ENCODE peak calls at places on chromosomes 4 and X, in eight cellular contexts. One of them, this sample, is unnamed.

GRCh38 chrX:38804481-38805293 is 3.4 kb downstream of the MID1IP1 start:
- DNase-seq in SK-N-MC: no peak
- DNase-seq in SK-N-SH: peak
- DNase-seq in mammary epithelial cell: peak
- DNase-seq in HepG2: no peak
- DNase-seq in GM23248: peak
- DNase-seq in neuronal stem cell: peak
- DNase-seq in fibroblast of lung: no peak
- DNase-seq in this sample: no peak

GRCh38 chr4:38610844-38611550 is 53.0 kb upstream of the KLF3 start:
- DNase-seq in mammary epithelial cell: no peak
- DNase-seq in SK-N-MC: no peak
- DNase-seq in neuronal stem cell: no peak
- DNase-seq in HepG2: no peak
- DNase-seq in fibroblast of lung: no peak
- DNase-seq in SK-N-SH: no peak
- DNase-seq in GM23248: no peak
- DNase-seq in this sample: no peak

GRCh38 chr4:22245294-22245693 is 270.6 kb downstream of the ADGRA3 start:
- DNase-seq in SK-N-MC: no peak
- DNase-seq in SK-N-SH: no peak
- DNase-seq in fibroblast of lung: no peak
- DNase-seq in mammary epithelial cell: no peak
- DNase-seq in neuronal stem cell: no peak
- DNase-seq in GM23248: no peak
- DNase-seq in HepG2: no peak
- DNase-seq in this sample: no peak

GRCh38 chrX:71637253-71637618 is 18.9 kb upstream of the CXCR3 start:
- DNase-seq in SK-N-SH: no peak
- DNase-seq in fibroblast of lung: peak
- DNase-seq in neuronal stem cell: no peak
- DNase-seq in mammary epithelial cell: no peak
- DNase-seq in GM23248: peak
- DNase-seq in HepG2: no peak
- DNase-seq in SK-N-MC: no peak
- DNase-seq in this sample: no peak

GRCh38 chr4:6180841-6181631 is 19.3 kb downstream of the JAKMIP1 start:
- DNase-seq in neuronal stem cell: no peak
- DNase-seq in SK-N-SH: no peak
- DNase-seq in GM23248: no peak
- DNase-seq in mammary epithelial cell: no peak
- DNase-seq in SK-N-MC: no peak
- DNase-seq in fibroblast of lung: no peak
- DNase-seq in HepG2: no peak
- DNase-seq in this sample: no peak

GRCh38 chr4:185254434-185254833 is 45.0 kb downstream of the SNX25 start:
- DNase-seq in GM23248: no peak
- DNase-seq in fibroblast of lung: peak
- DNase-seq in SK-N-SH: no peak
- DNase-seq in SK-N-MC: no peak
- DNase-seq in HepG2: peak
- DNase-seq in mammary epithelial cell: no peak
- DNase-seq in neuronal stem cell: no peak
- DNase-seq in this sample: no peak

GRCh38 chr4:73443224-73443623 is 7.2 kb downstream of the AFP start:
- DNase-seq in mammary epithelial cell: no peak
- DNase-seq in HepG2: no peak
- DNase-seq in GM23248: no peak
- DNase-seq in neuronal stem cell: no peak
- DNase-seq in SK-N-MC: no peak
- DNase-seq in fibroblast of lung: no peak
- DNase-seq in SK-N-SH: no peak
- DNase-seq in this sample: no peak

GRCh38 chr4:119623025-119623424 is 5.6 kb downstream of the PDE5A start:
- DNase-seq in SK-N-SH: no peak
- DNase-seq in HepG2: no peak
- DNase-seq in mammary epithelial cell: no peak
- DNase-seq in GM23248: peak
- DNase-seq in neuronal stem cell: no peak
- DNase-seq in SK-N-MC: no peak
- DNase-seq in fibroblast of lung: peak
- DNase-seq in this sample: no peak

GRCh38 chr4:129138762-129139496 is 43.0 kb downstream of the C4orf33 start:
- DNase-seq in fibroblast of lung: no peak
- DNase-seq in neuronal stem cell: no peak
- DNase-seq in SK-N-SH: no peak
- DNase-seq in mammary epithelial cell: peak
- DNase-seq in SK-N-MC: no peak
- DNase-seq in GM23248: no peak
- DNase-seq in HepG2: no peak
- DNase-seq in this sample: no peak

GRCh38 chrX:151999813-152000212 is 25.3 kb upstream of the GABRE start:
- DNase-seq in HepG2: no peak
- DNase-seq in SK-N-SH: no peak
- DNase-seq in neuronal stem cell: no peak
- DNase-seq in SK-N-MC: no peak
- DNase-seq in fibroblast of lung: no peak
- DNase-seq in mammary epithelial cell: no peak
- DNase-seq in GM23248: no peak
- DNase-seq in this sample: no peak

GRCh38 chr4:65467280-65467679 is 203.0 kb downstream of the EPHA5 start:
- DNase-seq in mammary epithelial cell: peak
- DNase-seq in GM23248: no peak
- DNase-seq in fibroblast of lung: no peak
- DNase-seq in SK-N-SH: no peak
- DNase-seq in SK-N-MC: no peak
- DNase-seq in HepG2: no peak
- DNase-seq in neuronal stem cell: no peak
- DNase-seq in this sample: no peak

GRCh38 chr4:38923746-38924145 is 56.1 kb downstream of the FAM114A1 start:
- DNase-seq in GM23248: no peak
- DNase-seq in neuronal stem cell: no peak
- DNase-seq in fibroblast of lung: no peak
- DNase-seq in SK-N-MC: no peak
- DNase-seq in HepG2: no peak
- DNase-seq in SK-N-SH: no peak
- DNase-seq in mammary epithelial cell: no peak
- DNase-seq in this sample: no peak

DNA sequence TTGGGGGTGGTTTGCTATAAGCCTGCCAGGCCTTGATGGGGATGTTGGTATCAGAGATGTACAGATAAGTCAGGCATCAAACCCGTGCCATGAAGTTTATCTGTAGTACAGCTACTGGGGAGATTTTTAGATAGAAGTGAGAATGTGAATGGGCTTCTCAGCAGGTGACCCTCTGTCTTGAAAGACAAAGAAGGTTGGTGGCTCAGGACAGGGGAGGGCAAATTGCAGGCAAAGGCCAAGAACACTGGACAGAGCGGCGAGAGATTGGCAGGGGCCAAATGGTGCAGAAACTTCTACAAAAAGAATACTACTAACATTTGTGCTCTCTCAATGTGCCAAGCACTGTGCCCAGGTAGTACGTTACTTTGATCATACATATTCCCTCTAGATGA is 1.9 kb upstream of the PIM2 start:
- DNase-seq in mammary epithelial cell: no peak
- DNase-seq in HepG2: no peak
- DNase-seq in GM23248: no peak
- DNase-seq in SK-N-MC: no peak
- DNase-seq in fibroblast of lung: no peak
- DNase-seq in SK-N-SH: no peak
- DNase-seq in neuronal stem cell: no peak
- DNase-seq in this sample: no peak
- H3K9ac ChIP-seq in mammary epithelial cell: no peak
- H3K9ac ChIP-seq in HepG2: no peak
- H3K9ac ChIP-seq in GM23248: no peak
- H3K9ac ChIP-seq in SK-N-MC: no peak
- H3K9ac ChIP-seq in fibroblast of lung: no peak
- H3K9ac ChIP-seq in SK-N-SH: no peak
- H3K9ac ChIP-seq in neuronal stem cell: no peak
- H3K9ac ChIP-seq in this sample: no peak

GRCh38 chrX:138711399-138712347 is at the start of gene FGF13:
- DNase-seq in GM23248: peak
- DNase-seq in SK-N-MC: no peak
- DNase-seq in HepG2: peak
- DNase-seq in fibroblast of lung: peak
- DNase-seq in SK-N-SH: peak
- DNase-seq in neuronal stem cell: peak
- DNase-seq in mammary epithelial cell: no peak
- DNase-seq in this sample: peak
- H3K9ac ChIP-seq in GM23248: no peak
- H3K9ac ChIP-seq in SK-N-MC: no peak
- H3K9ac ChIP-seq in HepG2: no peak
- H3K9ac ChIP-seq in fibroblast of lung: no peak
- H3K9ac ChIP-seq in SK-N-SH: no peak
- H3K9ac ChIP-seq in neuronal stem cell: peak
- H3K9ac ChIP-seq in mammary epithelial cell: no peak
- H3K9ac ChIP-seq in this sample: peak

GRCh38 chrX:43973249-43973672 is at the start of gene NDP:
- DNase-seq in HepG2: no peak
- DNase-seq in SK-N-MC: no peak
- DNase-seq in SK-N-SH: peak
- DNase-seq in mammary epithelial cell: no peak
- DNase-seq in GM23248: peak
- DNase-seq in fibroblast of lung: peak
- DNase-seq in neuronal stem cell: no peak
- DNase-seq in this sample: no peak
- H3K9ac ChIP-seq in HepG2: no peak
- H3K9ac ChIP-seq in SK-N-MC: no peak
- H3K9ac ChIP-seq in SK-N-SH: no peak
- H3K9ac ChIP-seq in mammary epithelial cell: no peak
- H3K9ac ChIP-seq in GM23248: peak
- H3K9ac ChIP-seq in fibroblast of lung: no peak
- H3K9ac ChIP-seq in neuronal stem cell: no peak
- H3K9ac ChIP-seq in this sample: peak

GRCh38 chrX:43633081-43633480 is 23.0 kb upstream of the MAOA start:
- DNase-seq in mammary epithelial cell: no peak
- DNase-seq in fibroblast of lung: no peak
- DNase-seq in GM23248: no peak
- DNase-seq in SK-N-MC: no peak
- DNase-seq in neuronal stem cell: no peak
- DNase-seq in SK-N-SH: peak
- DNase-seq in HepG2: no peak
- DNase-seq in this sample: no peak

GRCh38 chrX:43627147-43627546 is 29.0 kb upstream of the MAOA start:
- DNase-seq in neuronal stem cell: no peak
- DNase-seq in SK-N-SH: no peak
- DNase-seq in mammary epithelial cell: no peak
- DNase-seq in HepG2: peak
- DNase-seq in SK-N-MC: no peak
- DNase-seq in fibroblast of lung: no peak
- DNase-seq in GM23248: no peak
- DNase-seq in this sample: no peak

GRCh38 chrX:43627669-43628068 is 28.4 kb upstream of the MAOA start:
- DNase-seq in fibroblast of lung: no peak
- DNase-seq in SK-N-SH: no peak
- DNase-seq in mammary epithelial cell: no peak
- DNase-seq in neuronal stem cell: no peak
- DNase-seq in GM23248: no peak
- DNase-seq in HepG2: no peak
- DNase-seq in SK-N-MC: no peak
- DNase-seq in this sample: no peak

GRCh38 chrX:43631841-43632240 is 24.3 kb upstream of the MAOA start:
- DNase-seq in SK-N-SH: no peak
- DNase-seq in SK-N-MC: no peak
- DNase-seq in mammary epithelial cell: no peak
- DNase-seq in neuronal stem cell: no peak
- DNase-seq in HepG2: no peak
- DNase-seq in fibroblast of lung: peak
- DNase-seq in GM23248: no peak
- DNase-seq in this sample: no peak

DNA sequence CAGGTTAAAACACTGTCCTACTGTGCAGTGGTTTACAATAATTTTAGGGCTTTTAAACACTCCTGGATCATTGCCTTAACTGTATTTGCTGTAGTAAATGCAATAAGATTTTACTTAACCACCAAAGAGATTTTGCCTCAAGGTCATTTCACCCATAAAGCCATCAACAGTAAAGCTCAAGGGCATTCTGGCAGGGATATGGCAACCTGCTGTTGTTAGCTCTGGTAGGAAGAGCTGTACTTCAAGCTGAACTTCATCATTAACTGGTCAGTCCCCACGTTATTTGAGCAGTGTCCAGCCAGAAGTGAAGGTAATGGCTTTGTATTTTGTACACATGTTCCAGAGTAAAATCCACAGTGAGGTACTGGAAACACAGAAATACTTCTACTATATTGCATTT is 26.9 kb upstream of the MAOA start:
- DNase-seq in SK-N-MC: no peak
- DNase-seq in HepG2: peak
- DNase-seq in fibroblast of lung: no peak
- DNase-seq in neuronal stem cell: no peak
- DNase-seq in mammary epithelial cell: no peak
- DNase-seq in GM23248: no peak
- DNase-seq in SK-N-SH: no peak
- DNase-seq in this sample: no peak
- H3K9ac ChIP-seq in SK-N-MC: no peak
- H3K9ac ChIP-seq in HepG2: no peak
- H3K9ac ChIP-seq in fibroblast of lung: no peak
- H3K9ac ChIP-seq in neuronal stem cell: no peak
- H3K9ac ChIP-seq in mammary epithelial cell: no peak
- H3K9ac ChIP-seq in GM23248: no peak
- H3K9ac ChIP-seq in SK-N-SH: no peak
- H3K9ac ChIP-seq in this sample: no peak

GRCh38 chrX:2673611-2674010 is 17.5 kb upstream of the CD99 start:
- DNase-seq in SK-N-MC: no peak
- DNase-seq in neuronal stem cell: no peak
- DNase-seq in mammary epithelial cell: no peak
- DNase-seq in HepG2: no peak
- DNase-seq in fibroblast of lung: no peak
- DNase-seq in GM23248: no peak
- DNase-seq in SK-N-SH: no peak
- DNase-seq in this sample: no peak
- H3K9ac ChIP-seq in SK-N-MC: no peak
- H3K9ac ChIP-seq in neuronal stem cell: no peak
- H3K9ac ChIP-seq in mammary epithelial cell: no peak
- H3K9ac ChIP-seq in HepG2: no peak
- H3K9ac ChIP-seq in fibroblast of lung: no peak
- H3K9ac ChIP-seq in GM23248: no peak
- H3K9ac ChIP-seq in SK-N-SH: no peak
- H3K9ac ChIP-seq in this sample: no peak

DNA sequence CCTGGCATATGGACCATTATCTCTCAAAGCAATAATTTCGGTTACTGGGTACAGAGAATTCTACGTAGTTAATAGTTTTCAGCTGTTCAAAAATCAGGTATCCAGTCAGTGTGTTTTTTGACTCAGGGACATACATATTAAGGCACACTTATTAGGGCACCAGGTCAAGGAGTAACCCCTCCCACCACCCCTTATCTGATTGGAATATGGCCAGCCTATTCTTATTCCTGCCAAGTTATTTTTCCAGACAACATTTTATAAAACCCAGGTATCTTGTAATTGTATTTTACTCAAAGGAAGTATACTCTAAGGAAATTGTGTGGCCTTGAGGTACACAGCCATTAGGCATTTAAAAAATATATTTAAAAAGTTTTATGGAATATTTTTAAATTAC is 4.3 kb downstream of the ZFX start:
- DNase-seq in SK-N-MC: no peak
- DNase-seq in HepG2: no peak
- DNase-seq in mammary epithelial cell: no peak
- DNase-seq in fibroblast of lung: no peak
- DNase-seq in SK-N-SH: peak
- DNase-seq in GM23248: no peak
- DNase-seq in neuronal stem cell: no peak
- DNase-seq in this sample: no peak
- H3K9ac ChIP-seq in SK-N-MC: no peak
- H3K9ac ChIP-seq in HepG2: no peak
- H3K9ac ChIP-seq in mammary epithelial cell: no peak
- H3K9ac ChIP-seq in fibroblast of lung: no peak
- H3K9ac ChIP-seq in SK-N-SH: peak
- H3K9ac ChIP-seq in GM23248: peak
- H3K9ac ChIP-seq in neuronal stem cell: no peak
- H3K9ac ChIP-seq in this sample: no peak

This sample was measured in NT2/D1.